ENCODE peak calls at places on chromosomes 4 and X, in five cellular contexts. One of them, this sample, is unnamed.

GRCh38 chr4:3423406-3423805 is 18.4 kb upstream of the HGFAC start:
- DNase-seq in brain microvascular endothelial cell: no peak
- DNase-seq in retina: no peak
- DNase-seq in neural crest cell: no peak
- DNase-seq in CD8-positive, alpha-beta T cell: no peak
- DNase-seq in this sample: no peak

GRCh38 chr4:148445903-148446261 is 3.7 kb upstream of the NR3C2 start:
- DNase-seq in neural crest cell: no peak
- DNase-seq in brain microvascular endothelial cell: no peak
- DNase-seq in CD8-positive, alpha-beta T cell: no peak
- DNase-seq in retina: no peak
- DNase-seq in this sample: no peak

GRCh38 chrX:136767104-136767941 is 13.4 kb downstream of the ARHGEF6 start:
- DNase-seq in brain microvascular endothelial cell: peak
- DNase-seq in neural crest cell: peak
- DNase-seq in CD8-positive, alpha-beta T cell: peak
- DNase-seq in retina: peak
- DNase-seq in this sample: peak

GRCh38 chrX:14533867-14534266 is 4.5 kb downstream of the GLRA2 start:
- DNase-seq in neural crest cell: no peak
- DNase-seq in CD8-positive, alpha-beta T cell: no peak
- DNase-seq in brain microvascular endothelial cell: no peak
- DNase-seq in retina: no peak
- DNase-seq in this sample: no peak

GRCh38 chrX:51484616-51485015 is 11.8 kb downstream of the NUDT11 start:
- DNase-seq in retina: no peak
- DNase-seq in neural crest cell: no peak
- DNase-seq in brain microvascular endothelial cell: no peak
- DNase-seq in CD8-positive, alpha-beta T cell: no peak
- DNase-seq in this sample: no peak

GRCh38 chr4:30912098-30912719 is 192.0 kb downstream of the PCDH7 start:
- DNase-seq in neural crest cell: no peak
- DNase-seq in brain microvascular endothelial cell: peak
- DNase-seq in CD8-positive, alpha-beta T cell: no peak
- DNase-seq in retina: peak
- DNase-seq in this sample: no peak

GRCh38 chr4:48727666-48728459 is 52.2 kb downstream of the FRYL start:
- DNase-seq in CD8-positive, alpha-beta T cell: no peak
- DNase-seq in neural crest cell: no peak
- DNase-seq in retina: no peak
- DNase-seq in brain microvascular endothelial cell: no peak
- DNase-seq in this sample: no peak

GRCh38 chr4:103754844-103755243 is 35.1 kb upstream of the TACR3 start:
- DNase-seq in CD8-positive, alpha-beta T cell: no peak
- DNase-seq in retina: no peak
- DNase-seq in brain microvascular endothelial cell: no peak
- DNase-seq in neural crest cell: no peak
- DNase-seq in this sample: no peak

GRCh38 chr4:184824081-184824775 is 1.5 kb downstream of the ACSL1 start:
- DNase-seq in neural crest cell: no peak
- DNase-seq in retina: no peak
- DNase-seq in CD8-positive, alpha-beta T cell: no peak
- DNase-seq in brain microvascular endothelial cell: no peak
- DNase-seq in this sample: no peak

GRCh38 chr4:70399319-70399718 is 1.6 kb downstream of the OPRPN start:
- DNase-seq in neural crest cell: no peak
- DNase-seq in CD8-positive, alpha-beta T cell: no peak
- DNase-seq in brain microvascular endothelial cell: no peak
- DNase-seq in retina: no peak
- DNase-seq in this sample: no peak

GRCh38 chrX:100939336-100939735 is 10.6 kb upstream of the XKRX start:
- DNase-seq in brain microvascular endothelial cell: no peak
- DNase-seq in neural crest cell: no peak
- DNase-seq in CD8-positive, alpha-beta T cell: peak
- DNase-seq in retina: no peak
- DNase-seq in this sample: no peak

GRCh38 chr4:60863442-60863841 is 336.7 kb upstream of the ADGRL3 start:
- DNase-seq in retina: no peak
- DNase-seq in neural crest cell: no peak
- DNase-seq in brain microvascular endothelial cell: no peak
- DNase-seq in CD8-positive, alpha-beta T cell: no peak
- DNase-seq in this sample: no peak

GRCh38 chr4:4323705-4324534 is 33.9 kb downstream of the ZBTB49 start:
- DNase-seq in brain microvascular endothelial cell: peak
- DNase-seq in neural crest cell: no peak
- DNase-seq in CD8-positive, alpha-beta T cell: no peak
- DNase-seq in retina: no peak
- DNase-seq in this sample: no peak